ENCODE peak calls at places on chromosomes 5 and 9, in six cellular contexts. One of them, this sample, is unnamed.

GRCh38 chr9:81542490-81542889 is 146.9 kb downstream of the TLE1 start:
- DNase-seq in IMR-90: no peak
- DNase-seq in mucosa of descending colon: no peak
- DNase-seq in RWPE1: no peak
- DNase-seq in fibroblast of mammary gland: no peak
- DNase-seq in endothelial cell: no peak
- DNase-seq in this sample: no peak

GRCh38 chr5:73280821-73281746 is 108.1 kb downstream of the TMEM174 start:
- DNase-seq in RWPE1: peak
- DNase-seq in endothelial cell: no peak
- DNase-seq in mucosa of descending colon: no peak
- DNase-seq in fibroblast of mammary gland: peak
- DNase-seq in IMR-90: peak
- DNase-seq in this sample: no peak

GRCh38 chr5:57600321-57600720 is 117.7 kb upstream of the ACTBL2 start:
- DNase-seq in fibroblast of mammary gland: no peak
- DNase-seq in RWPE1: no peak
- DNase-seq in IMR-90: peak
- DNase-seq in endothelial cell: no peak
- DNase-seq in mucosa of descending colon: no peak
- DNase-seq in this sample: no peak

GRCh38 chr5:174166231-174167079 is 120.9 kb downstream of the NSG2 start:
- DNase-seq in IMR-90: no peak
- DNase-seq in RWPE1: no peak
- DNase-seq in fibroblast of mammary gland: no peak
- DNase-seq in endothelial cell: no peak
- DNase-seq in mucosa of descending colon: no peak
- DNase-seq in this sample: no peak

GRCh38 chr9:16705121-16705604 is 165.3 kb downstream of the BNC2 start:
- DNase-seq in IMR-90: peak
- DNase-seq in fibroblast of mammary gland: peak
- DNase-seq in mucosa of descending colon: peak
- DNase-seq in endothelial cell: peak
- DNase-seq in RWPE1: peak
- DNase-seq in this sample: no peak

GRCh38 chr5:122608222-122608621 is 166.7 kb upstream of the SNX2 start:
- DNase-seq in fibroblast of mammary gland: no peak
- DNase-seq in RWPE1: no peak
- DNase-seq in IMR-90: no peak
- DNase-seq in mucosa of descending colon: no peak
- DNase-seq in endothelial cell: no peak
- DNase-seq in this sample: no peak

GRCh38 chr5:56494300-56494704 is 261.2 kb upstream of the ANKRD55 start:
- DNase-seq in endothelial cell: no peak
- DNase-seq in RWPE1: no peak
- DNase-seq in IMR-90: peak
- DNase-seq in fibroblast of mammary gland: peak
- DNase-seq in mucosa of descending colon: no peak
- DNase-seq in this sample: no peak

GRCh38 chr5:78757269-78758053 is 108.9 kb upstream of the LHFPL2 start:
- DNase-seq in endothelial cell: no peak
- DNase-seq in RWPE1: no peak
- DNase-seq in fibroblast of mammary gland: peak
- DNase-seq in mucosa of descending colon: no peak
- DNase-seq in IMR-90: peak
- DNase-seq in this sample: no peak

GRCh38 chr5:83048277-83048676 is 28.9 kb downstream of the TMEM167A start:
- DNase-seq in fibroblast of mammary gland: peak
- DNase-seq in RWPE1: no peak
- DNase-seq in mucosa of descending colon: no peak
- DNase-seq in endothelial cell: no peak
- DNase-seq in IMR-90: peak
- DNase-seq in this sample: no peak

GRCh38 chr5:126384985-126385384 is 38.2 kb upstream of the GRAMD2B start:
- DNase-seq in IMR-90: peak
- DNase-seq in fibroblast of mammary gland: peak
- DNase-seq in mucosa of descending colon: no peak
- DNase-seq in endothelial cell: no peak
- DNase-seq in RWPE1: peak
- DNase-seq in this sample: no peak

GRCh38 chr9:135343733-135344522 is 135.7 kb upstream of the PPP1R26 start:
- DNase-seq in fibroblast of mammary gland: peak
- DNase-seq in mucosa of descending colon: peak
- DNase-seq in IMR-90: peak
- DNase-seq in endothelial cell: peak
- DNase-seq in RWPE1: peak
- DNase-seq in this sample: peak

GRCh38 chr9:69391487-69391886 is 66.5 kb downstream of the ENTREP1 start:
- DNase-seq in RWPE1: no peak
- DNase-seq in endothelial cell: no peak
- DNase-seq in IMR-90: no peak
- DNase-seq in mucosa of descending colon: no peak
- DNase-seq in fibroblast of mammary gland: no peak
- DNase-seq in this sample: no peak

GRCh38 chr5:172659909-172660628 is 19.0 kb downstream of the NEURL1B start:
- DNase-seq in mucosa of descending colon: peak
- DNase-seq in RWPE1: peak
- DNase-seq in endothelial cell: no peak
- DNase-seq in IMR-90: peak
- DNase-seq in fibroblast of mammary gland: peak
- DNase-seq in this sample: no peak

GRCh38 chr5:172994405-172994804 is 10.8 kb downstream of the ATP6V0E1 start:
- DNase-seq in fibroblast of mammary gland: no peak
- DNase-seq in endothelial cell: no peak
- DNase-seq in RWPE1: no peak
- DNase-seq in mucosa of descending colon: no peak
- DNase-seq in IMR-90: no peak
- DNase-seq in this sample: no peak

GRCh38 chr9:14096182-14096922 is 217.6 kb downstream of the NFIB start:
- DNase-seq in RWPE1: no peak
- DNase-seq in mucosa of descending colon: no peak
- DNase-seq in fibroblast of mammary gland: peak
- DNase-seq in IMR-90: peak
- DNase-seq in endothelial cell: peak
- DNase-seq in this sample: no peak

GRCh38 chr5:74624931-74625505 is 15.5 kb downstream of the ENC1 start:
- DNase-seq in RWPE1: no peak
- DNase-seq in fibroblast of mammary gland: no peak
- DNase-seq in endothelial cell: no peak
- DNase-seq in mucosa of descending colon: no peak
- DNase-seq in IMR-90: no peak
- DNase-seq in this sample: no peak

GRCh38 chr5:107340631-107341030 is 330.1 kb downstream of the EFNA5 start:
- DNase-seq in endothelial cell: no peak
- DNase-seq in IMR-90: no peak
- DNase-seq in fibroblast of mammary gland: no peak
- DNase-seq in RWPE1: peak
- DNase-seq in mucosa of descending colon: no peak
- DNase-seq in this sample: no peak

GRCh38 chr9:72292184-72292787 is 72.7 kb downstream of the ZFAND5 start:
- DNase-seq in endothelial cell: no peak
- DNase-seq in RWPE1: no peak
- DNase-seq in IMR-90: peak
- DNase-seq in mucosa of descending colon: no peak
- DNase-seq in fibroblast of mammary gland: peak
- DNase-seq in this sample: no peak

GRCh38 chr9:88197016-88197415 is 58.7 kb upstream of the SPATA31C2 start:
- DNase-seq in IMR-90: peak
- DNase-seq in fibroblast of mammary gland: peak
- DNase-seq in mucosa of descending colon: no peak
- DNase-seq in endothelial cell: no peak
- DNase-seq in RWPE1: peak
- DNase-seq in this sample: no peak

GRCh38 chr9:133638711-133639110 is 2.5 kb downstream of the DBH start:
- DNase-seq in RWPE1: no peak
- DNase-seq in endothelial cell: no peak
- DNase-seq in mucosa of descending colon: no peak
- DNase-seq in fibroblast of mammary gland: no peak
- DNase-seq in IMR-90: no peak
- DNase-seq in this sample: no peak

GRCh38 chr9:81314525-81314924 is 374.8 kb downstream of the TLE1 start:
- DNase-seq in fibroblast of mammary gland: no peak
- DNase-seq in IMR-90: no peak
- DNase-seq in endothelial cell: no peak
- DNase-seq in mucosa of descending colon: no peak
- DNase-seq in RWPE1: no peak
- DNase-seq in this sample: no peak

GRCh38 chr5:88391116-88391515 is 122.5 kb upstream of the TMEM161B start:
- DNase-seq in mucosa of descending colon: no peak
- DNase-seq in endothelial cell: no peak
- DNase-seq in IMR-90: no peak
- DNase-seq in RWPE1: no peak
- DNase-seq in fibroblast of mammary gland: no peak
- DNase-seq in this sample: no peak

GRCh38 chr5:89883967-89884366 is 525.6 kb downstream of the CETN3 start:
- DNase-seq in RWPE1: no peak
- DNase-seq in mucosa of descending colon: no peak
- DNase-seq in endothelial cell: no peak
- DNase-seq in fibroblast of mammary gland: no peak
- DNase-seq in IMR-90: no peak
- DNase-seq in this sample: no peak

GRCh38 chr5:9201011-9201410 is 344.9 kb downstream of the SEMA5A start:
- DNase-seq in IMR-90: no peak
- DNase-seq in endothelial cell: no peak
- DNase-seq in fibroblast of mammary gland: no peak
- DNase-seq in RWPE1: no peak
- DNase-seq in mucosa of descending colon: no peak
- DNase-seq in this sample: no peak

GRCh38 chr9:21160178-21160577 is 6.3 kb downstream of the IFNA21 start:
- DNase-seq in endothelial cell: no peak
- DNase-seq in RWPE1: no peak
- DNase-seq in fibroblast of mammary gland: peak
- DNase-seq in IMR-90: no peak
- DNase-seq in mucosa of descending colon: no peak
- DNase-seq in this sample: peak

GRCh38 chr5:6632931-6633468 is at the start of the genes NSUN2 and SRD5A1:
- DNase-seq in fibroblast of mammary gland: peak
- DNase-seq in IMR-90: peak
- DNase-seq in mucosa of descending colon: peak
- DNase-seq in RWPE1: peak
- DNase-seq in endothelial cell: peak
- DNase-seq in this sample: peak

GRCh38 chr5:6633469-6634326 is 458 bp downstream of the SRD5A1 start:
- DNase-seq in IMR-90: peak
- DNase-seq in fibroblast of mammary gland: no peak
- DNase-seq in RWPE1: peak
- DNase-seq in mucosa of descending colon: no peak
- DNase-seq in endothelial cell: peak
- DNase-seq in this sample: no peak

GRCh38 chr5:6634327-6634713 is 1.1 kb downstream of the SRD5A1 start:
- DNase-seq in fibroblast of mammary gland: no peak
- DNase-seq in mucosa of descending colon: no peak
- DNase-seq in endothelial cell: no peak
- DNase-seq in IMR-90: no peak
- DNase-seq in RWPE1: peak
- DNase-seq in this sample: no peak

GRCh38 chr5:6631441-6631840 is 1.4 kb downstream of the NSUN2 start:
- DNase-seq in IMR-90: no peak
- DNase-seq in fibroblast of mammary gland: peak
- DNase-seq in endothelial cell: no peak
- DNase-seq in RWPE1: no peak
- DNase-seq in mucosa of descending colon: no peak
- DNase-seq in this sample: no peak

GRCh38 chr5:6632324-6632930 is 417 bp downstream of the NSUN2 start:
- DNase-seq in fibroblast of mammary gland: no peak
- DNase-seq in RWPE1: peak
- DNase-seq in endothelial cell: no peak
- DNase-seq in mucosa of descending colon: no peak
- DNase-seq in IMR-90: no peak
- DNase-seq in this sample: no peak
- TF ChIP-seq CTCF in fibroblast of mammary gland: no peak
- TF ChIP-seq CTCF in RWPE1: peak
- TF ChIP-seq CTCF in endothelial cell: no peak
- TF ChIP-seq CTCF in mucosa of descending colon: no peak
- TF ChIP-seq CTCF in IMR-90: peak
- TF ChIP-seq CTCF in this sample: no peak

GRCh38 chr5:102886586-102886985 is 131.5 kb downstream of the PAM start:
- DNase-seq in endothelial cell: no peak
- DNase-seq in RWPE1: no peak
- DNase-seq in fibroblast of mammary gland: peak
- DNase-seq in mucosa of descending colon: no peak
- DNase-seq in IMR-90: peak
- DNase-seq in this sample: no peak
- TF ChIP-seq CTCF in endothelial cell: no peak
- TF ChIP-seq CTCF in RWPE1: no peak
- TF ChIP-seq CTCF in fibroblast of mammary gland: no peak
- TF ChIP-seq CTCF in mucosa of descending colon: no peak
- TF ChIP-seq CTCF in IMR-90: no peak
- TF ChIP-seq CTCF in this sample: no peak

GRCh38 chr5:153425914-153426313 is 64.6 kb upstream of the GRIA1 start:
- DNase-seq in IMR-90: no peak
- DNase-seq in RWPE1: no peak
- DNase-seq in mucosa of descending colon: no peak
- DNase-seq in fibroblast of mammary gland: peak
- DNase-seq in endothelial cell: peak
- DNase-seq in this sample: no peak
- TF ChIP-seq CTCF in IMR-90: no peak
- TF ChIP-seq CTCF in RWPE1: no peak
- TF ChIP-seq CTCF in mucosa of descending colon: no peak
- TF ChIP-seq CTCF in fibroblast of mammary gland: peak
- TF ChIP-seq CTCF in endothelial cell: peak
- TF ChIP-seq CTCF in this sample: no peak

DNA sequence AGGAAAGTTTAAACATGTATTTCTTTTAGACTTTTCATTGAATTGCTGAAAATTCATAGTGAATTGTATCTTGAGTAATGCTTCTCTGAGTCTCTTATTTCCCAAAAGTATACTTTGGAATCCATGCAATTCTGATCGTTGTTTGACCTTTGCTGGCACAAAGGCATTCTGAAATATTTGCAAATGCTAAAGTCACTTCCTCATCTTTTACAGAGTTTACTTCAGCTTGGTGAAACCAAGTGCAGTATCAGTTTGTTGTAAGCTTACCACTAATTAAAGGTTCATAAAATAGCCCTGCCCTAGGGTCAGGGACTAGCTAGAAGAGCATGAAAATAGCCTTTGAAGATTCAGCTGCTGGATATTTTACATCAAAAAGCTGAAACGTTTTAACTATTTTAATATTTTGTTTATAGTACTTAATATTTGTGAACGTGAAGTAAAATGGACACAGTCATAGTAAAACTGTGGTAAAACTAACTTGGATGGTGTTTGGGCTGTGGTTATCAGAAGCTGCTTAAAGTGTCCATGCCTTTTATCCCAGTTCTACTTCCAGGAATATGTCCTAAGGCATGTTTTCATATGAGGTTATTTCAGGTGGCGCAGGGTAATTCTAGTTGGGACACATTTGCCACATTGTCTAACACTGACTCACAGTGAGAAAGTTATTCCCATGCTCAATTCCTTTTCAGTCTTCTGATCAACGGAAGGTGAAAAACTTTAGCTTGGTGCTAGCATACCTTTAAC is 45.3 kb downstream of the SLC22A5 start:
- DNase-seq in fibroblast of mammary gland: peak
- DNase-seq in RWPE1: peak
- DNase-seq in IMR-90: no peak
- DNase-seq in endothelial cell: no peak
- DNase-seq in mucosa of descending colon: no peak
- DNase-seq in this sample: no peak
- TF ChIP-seq CTCF in fibroblast of mammary gland: no peak
- TF ChIP-seq CTCF in RWPE1: no peak
- TF ChIP-seq CTCF in IMR-90: no peak
- TF ChIP-seq CTCF in endothelial cell: no peak
- TF ChIP-seq CTCF in mucosa of descending colon: no peak
- TF ChIP-seq CTCF in this sample: no peak

GRCh38 chr5:111070272-111071134 is 1.0 kb upstream of the TSLP start:
- DNase-seq in RWPE1: no peak
- DNase-seq in fibroblast of mammary gland: peak
- DNase-seq in IMR-90: no peak
- DNase-seq in mucosa of descending colon: no peak
- DNase-seq in endothelial cell: peak
- DNase-seq in this sample: no peak
- TF ChIP-seq CTCF in RWPE1: no peak
- TF ChIP-seq CTCF in fibroblast of mammary gland: no peak
- TF ChIP-seq CTCF in IMR-90: no peak
- TF ChIP-seq CTCF in mucosa of descending colon: no peak
- TF ChIP-seq CTCF in endothelial cell: no peak
- TF ChIP-seq CTCF in this sample: no peak

This sample was measured in natural killer cell.